ENCODE peak calls at places on chromosome 15, in seven cellular contexts. Z, F, O, X, D, E and H are unnamed samples.

GRCh38 chr15:79990997-79991334 is 20.0 kb upstream of the BCL2A1 start:
- DNase-seq in X (no peak), D (no peak), Z (no peak), F (no peak), O (no peak), E (no peak), H (no peak)

GRCh38 chr15:33467816-33468163 is 157.0 kb downstream of the RYR3 start:
- DNase-seq in X (no peak), D (peak), E (no peak), O (no peak), Z (no peak), F (no peak), H (no peak)

GRCh38 chr15:63369766-63370165 is 11.9 kb downstream of the CA12 start:
- DNase-seq in Z (no peak), X (peak), O (no peak), E (no peak), F (peak), D (no peak), H (no peak)

GRCh38 chr15:98666441-98666840 is 18.1 kb downstream of the IGF1R start:
- DNase-seq in Z (no peak), X (no peak), O (no peak), D (no peak), F (no peak), E (no peak), H (no peak)

GRCh38 chr15:70098461-70099166 is 897 bp upstream of the TLE3 start:
- DNase-seq in X (no peak), F (peak), D (peak), E (peak), O (peak), Z (peak), H (peak)

GRCh38 chr15:27458370-27459084 is 487.5 kb downstream of the GABRG3 start:
- DNase-seq in D (no peak), X (no peak), O (no peak), E (no peak), Z (no peak), F (no peak), H (no peak)

GRCh38 chr15:38817427-38818155 is 253.0 kb upstream of the RASGRP1 start:
- DNase-seq in F (peak), O (peak), Z (peak), E (peak), D (peak), X (peak), H (peak)

GRCh38 chr15:98774756-98775497 is 126.6 kb downstream of the IGF1R start:
- DNase-seq in F (no peak), E (no peak), O (no peak), X (peak), Z (peak), D (no peak), H (no peak)

GRCh38 chr15:78415284-78415683 is 22.7 kb upstream of the IREB2 start:
- DNase-seq in F (peak), O (peak), X (no peak), E (peak), Z (no peak), D (peak), H (peak)

GRCh38 chr15:97841558-97841957 is 118.9 kb upstream of the ARRDC4 start:
- DNase-seq in E (no peak), X (no peak), O (no peak), F (no peak), Z (no peak), D (no peak), H (no peak)

GRCh38 chr15:73685561-73685960 is 1.4 kb downstream of the CD276 start:
- DNase-seq in D (no peak), F (peak), O (peak), Z (no peak), E (peak), X (peak), H (no peak)

GRCh38 chr15:84961114-84961452 is 20.6 kb upstream of the PDE8A start:
- DNase-seq in F (peak), E (peak), O (peak), Z (no peak), D (no peak), X (peak), H (no peak)

GRCh38 chr15:42494998-42495360 is 455 bp upstream of the SNAP23 start:
- DNase-seq in O (peak), F (peak), D (peak), Z (peak), E (peak), X (peak), H (peak)

GRCh38 chr15:99476413-99477222 is 89.2 kb upstream of the MEF2A start:
- DNase-seq in X (peak), O (peak), E (peak), F (peak), Z (peak), D (no peak), H (peak)

GRCh38 chr15:73865904-73866303 is 7.5 kb upstream of the TBC1D21 start:
- DNase-seq in D (no peak), F (no peak), E (no peak), Z (no peak), O (no peak), X (no peak), H (no peak)

GRCh38 chr15:99143655-99144610 is 39.1 kb downstream of the SYNM start:
- DNase-seq in Z (peak), O (peak), D (no peak), X (peak), F (peak), E (peak), H (peak)

GRCh38 chr15:83289160-83289559 is 4.7 kb upstream of the BNC1 start:
- DNase-seq in E (no peak), Z (no peak), O (no peak), X (peak), D (no peak), F (peak), H (no peak)

GRCh38 chr15:49712846-49713450 is 92.1 kb downstream of the DTWD1 start:
- DNase-seq in F (no peak), Z (no peak), E (no peak), D (no peak), O (no peak), X (no peak), H (no peak)

GRCh38 chr15:86296762-86297161 is 217.1 kb downstream of the AGBL1 start:
- DNase-seq in D (no peak), E (no peak), O (no peak), X (no peak), F (no peak), Z (no peak), H (no peak)

GRCh38 chr15:43943511-43943910 is 116.7 kb downstream of the WDR76 start:
- DNase-seq in X (peak), E (no peak), D (no peak), F (peak), Z (no peak), O (peak), H (no peak)

GRCh38 chr15:69648775-69649735 is 196.4 kb downstream of the RPLP1 start:
- DNase-seq in O (no peak), F (no peak), E (no peak), Z (no peak), X (no peak), D (peak), H (peak)

GRCh38 chr15:52093539-52094502 is 18.8 kb downstream of the BCL2L10 start:
- DNase-seq in Z (no peak), F (peak), E (peak), X (peak), D (no peak), O (peak), H (no peak)

GRCh38 chr15:64383760-64384159 is 2.5 kb upstream of the PCLAF start:
- DNase-seq in E (no peak), F (no peak), X (no peak), Z (no peak), O (no peak), D (no peak), H (no peak)

GRCh38 chr15:60134609-60135008 is 130.5 kb downstream of the FOXB1 start:
- DNase-seq in O (no peak), X (no peak), F (peak), E (no peak), Z (no peak), D (no peak), H (no peak)

GRCh38 chr15:73867426-73867825 is 5.9 kb upstream of the TBC1D21 start:
- DNase-seq in E (no peak), Z (no peak), D (no peak), F (no peak), O (no peak), X (no peak), H (no peak)

GRCh38 chr15:53758412-53758811 is 1.1 kb downstream of the WDR72 start:
- DNase-seq in F (no peak), O (no peak), X (no peak), E (no peak), D (no peak), Z (no peak), H (no peak)

GRCh38 chr15:23564798-23565394 is 578 bp upstream of the MKRN3 start:
- DNase-seq in X (no peak), Z (no peak), F (no peak), E (no peak), O (no peak), D (no peak), H (peak)

GRCh38 chr15:49875392-49875791 is 243.6 kb downstream of the ATP8B4 start:
- DNase-seq in F (no peak), O (no peak), Z (no peak), X (no peak), E (no peak), D (no peak), H (no peak)

GRCh38 chr15:25673351-25673750 is 189.8 kb downstream of the ATP10A start:
- DNase-seq in O (no peak), Z (no peak), E (no peak), F (no peak), X (no peak), D (no peak), H (no peak)

GRCh38 chr15:75197062-75197630 is 4.5 kb upstream of the C15orf39 start:
- DNase-seq in D (no peak), E (no peak), X (no peak), Z (no peak), F (peak), O (no peak), H (no peak)
- H3K4me2 ChIP-seq in D (no peak), E (no peak), X (no peak), Z (peak), F (no peak), O (no peak), H (no peak)

DNA sequence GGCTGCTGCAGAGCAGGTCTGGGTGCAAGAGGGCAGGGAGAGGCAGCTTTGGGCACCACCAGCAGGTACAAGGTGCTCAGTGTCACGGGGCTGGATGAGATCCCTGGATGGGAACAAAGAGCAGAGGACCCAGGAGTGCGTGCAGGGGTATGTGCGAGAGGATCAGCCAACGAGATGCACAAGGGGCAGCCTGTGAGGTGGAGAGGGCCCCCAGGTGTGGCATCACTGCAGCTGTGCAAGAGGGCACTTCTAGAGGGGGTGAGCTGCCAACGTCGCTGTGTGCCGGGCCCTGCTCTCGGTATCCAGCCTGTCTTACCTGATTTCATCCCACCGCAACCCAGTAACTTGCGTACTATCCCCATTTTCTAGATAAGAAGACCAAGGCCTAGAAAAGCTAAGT is 67.3 kb upstream of the SNRPA1 start:
- DNase-seq in Z (no peak), D (no peak), E (no peak), O (no peak), X (no peak), F (no peak), H (no peak)
- H3K4me2 ChIP-seq in Z (no peak), D (no peak), E (no peak), O (no peak), X (no peak), F (no peak), H (no peak)

GRCh38 chr15:101501703-101502373 is 12.3 kb upstream of the PCSK6 start:
- DNase-seq in Z (peak), O (no peak), X (no peak), F (peak), E (no peak), D (no peak), H (peak)
- H3K4me2 ChIP-seq in Z (peak), O (no peak), X (no peak), F (no peak), E (no peak), D (no peak), H (no peak)

DNA sequence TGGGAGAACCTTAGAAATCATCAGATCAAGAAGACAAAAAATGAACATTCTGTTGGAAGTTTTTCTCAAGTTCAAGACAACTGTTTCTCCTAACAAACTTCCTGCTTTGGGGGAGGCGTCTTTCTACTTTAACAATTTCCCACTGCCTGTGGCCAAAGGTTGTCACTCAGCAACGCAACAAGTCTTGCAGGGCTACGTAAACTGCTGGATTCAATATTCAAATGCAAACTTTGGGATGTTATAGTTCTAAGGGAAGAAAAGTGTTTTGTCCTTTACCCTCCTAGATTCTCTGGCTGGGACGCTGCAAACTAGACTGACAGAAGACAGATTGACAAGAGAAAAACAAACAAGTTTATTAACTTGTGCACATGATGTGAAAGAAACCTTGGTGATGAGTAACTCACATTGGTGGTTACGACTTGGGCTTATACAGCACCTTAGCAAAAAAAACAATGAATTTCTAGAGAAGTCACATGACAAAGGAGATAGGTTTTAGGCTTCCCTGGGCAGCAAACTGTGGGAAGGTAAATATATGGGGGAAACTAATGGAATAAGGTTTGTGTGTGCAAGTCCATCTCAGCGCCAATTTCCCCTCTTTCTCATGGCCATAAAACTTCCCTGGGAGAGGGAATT is 34.0 kb upstream of the ARPIN start:
- DNase-seq in D (no peak), O (no peak), F (no peak), Z (no peak), X (no peak), E (no peak), H (no peak)
- H3K4me2 ChIP-seq in D (no peak), O (no peak), F (no peak), Z (peak), X (no peak), E (no peak), H (no peak)

DNA sequence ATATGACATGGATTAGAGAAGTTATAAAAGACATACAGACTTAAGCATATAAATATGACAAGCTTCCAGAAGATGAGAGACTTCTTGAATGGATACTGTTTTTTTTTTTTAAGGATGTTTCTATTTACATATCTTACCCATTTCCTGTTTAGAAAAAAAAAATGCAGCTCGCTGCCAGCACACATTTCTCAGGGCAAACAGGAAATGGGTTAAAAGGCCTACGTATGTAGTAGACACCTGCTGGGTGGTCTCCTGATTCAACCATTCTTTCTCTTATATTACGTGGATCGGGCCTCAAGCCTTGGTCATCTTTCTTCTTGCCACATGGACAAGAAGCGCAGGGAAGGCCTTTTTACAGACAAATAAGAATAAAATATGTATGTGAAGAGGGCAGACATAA is 34.9 kb upstream of the TJP1 start:
- DNase-seq in D (no peak), Z (no peak), O (peak), E (peak), F (no peak), X (peak), H (no peak)
- H3K4me2 ChIP-seq in D (no peak), Z (no peak), O (no peak), E (no peak), F (no peak), X (no peak), H (no peak)

GRCh38 chr15:68261241-68261640 is 16.3 kb upstream of the FEM1B start:
- DNase-seq in F (peak), D (no peak), Z (no peak), O (no peak), X (no peak), E (no peak), H (no peak)

GRCh38 chr15:68261980-68262379 is 15.6 kb upstream of the FEM1B start:
- DNase-seq in O (no peak), X (no peak), E (no peak), D (no peak), Z (no peak), F (no peak), H (no peak)

GRCh38 chr15:68264282-68264681 is 13.3 kb upstream of the FEM1B start:
- DNase-seq in O (no peak), Z (no peak), X (no peak), D (no peak), E (no peak), F (no peak), H (no peak)

GRCh38 chr15:68265086-68265485 is 12.5 kb upstream of the FEM1B start:
- DNase-seq in O (no peak), D (no peak), Z (no peak), X (no peak), F (no peak), E (no peak), H (no peak)

GRCh38 chr15:68262514-68263356 is 14.8 kb upstream of the FEM1B start:
- DNase-seq in Z (no peak), X (no peak), D (no peak), O (no peak), F (no peak), E (no peak), H (no peak)
- H3K4me2 ChIP-seq in Z (no peak), X (no peak), D (no peak), O (no peak), F (no peak), E (no peak), H (no peak)

GRCh38 chr15:37720267-37720666 is 214.2 kb upstream of the TMCO5A start:
- DNase-seq in O (no peak), X (no peak), D (no peak), E (no peak), Z (no peak), F (no peak), H (no peak)
- H3K4me2 ChIP-seq in O (no peak), X (no peak), D (no peak), E (no peak), Z (no peak), F (no peak), H (no peak)